ENCODE peak calls at places on chromosome X, in ten cellular contexts. B is AG04449, R is colonic mucosa, O is epithelial cell of proximal tubule, Q is GM12878, M is fibroblast of mammary gland, G is AG10803, P is kidney epithelial cell, U is choroid plexus epithelial cell, K is psoas muscle. S is an unnamed sample.

GRCh38 chrX:107537815-107538214 is 88.4 kb downstream of the FRMPD3 start:
- DNase-seq in B (no peak), R (peak), O (no peak), Q (no peak), M (peak), G (peak), P (no peak), U (peak), K (no peak), S (peak)

GRCh38 chrX:11351375-11352295 is 58.4 kb downstream of the AMELX start:
- DNase-seq in B (no peak), R (peak), O (peak), Q (no peak), M (peak), G (peak), P (no peak), U (peak), K (peak), S (peak)

GRCh38 chrX:35890699-35891098 is 28.8 kb upstream of the CFAP47 start:
- DNase-seq in B (no peak), R (peak), O (no peak), Q (no peak), M (peak), G (no peak), P (peak), U (peak), K (no peak), S (no peak)

GRCh38 chrX:108090474-108091265 is 672 bp downstream of the PSMD10 start:
- DNase-seq in B (no peak), R (no peak), O (no peak), Q (no peak), M (peak), G (peak), P (no peak), U (peak), K (no peak), S (peak)

GRCh38 chrX:80354966-80355465 is 65.2 kb upstream of the TENT5D start:
- DNase-seq in B (no peak), R (no peak), O (no peak), Q (no peak), M (no peak), G (no peak), P (no peak), U (no peak), K (no peak), S (no peak)

GRCh38 chrX:134623293-134624045 is 34.8 kb downstream of the PLAC1 start:
- DNase-seq in B (no peak), R (no peak), O (no peak), Q (no peak), M (no peak), G (no peak), P (no peak), U (peak), K (no peak), S (no peak)

GRCh38 chrX:9341305-9342201 is 123.3 kb upstream of the TBL1X start:
- DNase-seq in B (no peak), R (peak), O (no peak), Q (peak), M (peak), G (peak), P (no peak), U (peak), K (peak), S (no peak)

GRCh38 chrX:10619311-10620015 is 922 bp downstream of the MID1 start:
- DNase-seq in B (no peak), R (peak), O (no peak), Q (no peak), M (peak), G (no peak), P (no peak), U (peak), K (no peak), S (peak)

GRCh38 chrX:154457491-154458115 is 478 bp upstream of the PLXNA3 start:
- DNase-seq in B (no peak), R (peak), O (no peak), Q (no peak), M (no peak), G (no peak), P (no peak), U (no peak), K (no peak), S (no peak)

GRCh38 chrX:78029663-78030062 is 60.2 kb upstream of the PGAM4 start:
- DNase-seq in B (no peak), R (peak), O (no peak), Q (no peak), M (peak), G (peak), P (no peak), U (peak), K (no peak), S (peak)

GRCh38 chrX:19849433-19850190 is 37.8 kb downstream of the SH3KBP1 start:
- DNase-seq in B (no peak), R (no peak), O (no peak), Q (peak), M (no peak), G (no peak), P (no peak), U (peak), K (no peak), S (no peak)

GRCh38 chrX:118727686-118728339 is 407 bp downstream of the IL13RA1 start:
- DNase-seq in B (no peak), R (peak), O (no peak), Q (no peak), M (peak), G (peak), P (no peak), U (no peak), K (peak), S (no peak)

GRCh38 chrX:9646471-9647038 is 119.1 kb downstream of the GPR143 start:
- DNase-seq in B (no peak), R (no peak), O (no peak), Q (no peak), M (peak), G (no peak), P (no peak), U (no peak), K (no peak), S (no peak)

GRCh38 chrX:134846042-134846441 is 144.7 kb upstream of the SMIM10 start:
- DNase-seq in B (no peak), R (no peak), O (no peak), Q (no peak), M (no peak), G (no peak), P (no peak), U (no peak), K (no peak), S (no peak)

GRCh38 chrX:1493317-1493856 is 40.7 kb upstream of the ASMTL start:
- DNase-seq in B (no peak), R (no peak), O (no peak), Q (no peak), M (no peak), G (no peak), P (no peak), U (no peak), K (no peak), S (no peak)

GRCh38 chrX:12955882-12956703 is 18.8 kb upstream of the TMSB4X start:
- DNase-seq in B (peak), R (peak), O (no peak), Q (peak), M (peak), G (peak), P (no peak), U (peak), K (peak), S (peak)

GRCh38 chrX:74535211-74535621 is 79.2 kb downstream of the RLIM start:
- DNase-seq in B (no peak), R (peak), O (no peak), Q (no peak), M (peak), G (peak), P (no peak), U (peak), K (no peak), S (peak)

GRCh38 chrX:71623105-71623450 is 4.8 kb upstream of the CXCR3 start:
- DNase-seq in B (no peak), R (no peak), O (no peak), Q (no peak), M (no peak), G (no peak), P (no peak), U (no peak), K (no peak), S (no peak)

GRCh38 chrX:27336466-27337091 is 126.6 kb downstream of the PPP4R3C start:
- DNase-seq in B (no peak), R (peak), O (no peak), Q (no peak), M (peak), G (no peak), P (no peak), U (peak), K (no peak), S (peak)

GRCh38 chrX:17968367-17968766 is 107.3 kb upstream of the RAI2 start:
- DNase-seq in B (no peak), R (no peak), O (no peak), Q (no peak), M (no peak), G (no peak), P (no peak), U (no peak), K (no peak), S (no peak)

GRCh38 chrX:25052798-25053534 is 37.2 kb upstream of the ARX start:
- DNase-seq in B (no peak), R (no peak), O (no peak), Q (no peak), M (no peak), G (no peak), P (no peak), U (no peak), K (no peak), S (no peak)

GRCh38 chrX:138128025-138128671 is 562.2 kb downstream of the ZIC3 start:
- DNase-seq in B (no peak), R (peak), O (no peak), Q (no peak), M (peak), G (peak), P (no peak), U (peak), K (no peak), S (peak)

GRCh38 chrX:95907081-95907480 is 777.6 kb upstream of the DIAPH2 start:
- DNase-seq in B (no peak), R (no peak), O (no peak), Q (no peak), M (no peak), G (no peak), P (no peak), U (no peak), K (no peak), S (no peak)

GRCh38 chrX:2707334-2707760 is 16.3 kb downstream of the CD99 start:
- DNase-seq in B (peak), R (peak), O (peak), Q (peak), M (peak), G (peak), P (peak), U (peak), K (peak), S (peak)

GRCh38 chrX:152024710-152025109 is 50.2 kb upstream of the GABRE start:
- DNase-seq in B (no peak), R (no peak), O (no peak), Q (no peak), M (no peak), G (no peak), P (no peak), U (no peak), K (no peak), S (no peak)

GRCh38 chrX:143634701-143635442 is 1.0 kb downstream of the SLITRK4 start:
- DNase-seq in B (no peak), R (no peak), O (no peak), Q (no peak), M (no peak), G (no peak), P (no peak), U (no peak), K (no peak), S (no peak)

GRCh38 chrX:22314211-22314610 is 41.5 kb downstream of the CBLL2 start:
- DNase-seq in B (no peak), R (no peak), O (peak), Q (no peak), M (peak), G (no peak), P (no peak), U (no peak), K (no peak), S (no peak)

GRCh38 chrX:22325091-22325490 is 52.4 kb downstream of the CBLL2 start:
- DNase-seq in B (peak), R (no peak), O (no peak), Q (no peak), M (peak), G (peak), P (no peak), U (peak), K (no peak), S (peak)

GRCh38 chrX:9788908-9789307 is 2.7 kb downstream of the SHROOM2 start:
- DNase-seq in B (no peak), R (no peak), O (no peak), Q (no peak), M (no peak), G (no peak), P (peak), U (peak), K (no peak), S (no peak)

GRCh38 chrX:54540289-54540688 is 10.3 kb downstream of the GNL3L start:
- DNase-seq in B (peak), R (no peak), O (no peak), Q (no peak), M (peak), G (peak), P (no peak), U (peak), K (no peak), S (peak)

GRCh38 chrX:9456250-9457074 is 8.4 kb upstream of the TBL1X start:
- DNase-seq in B (no peak), R (no peak), O (no peak), Q (no peak), M (no peak), G (peak), P (no peak), U (no peak), K (no peak), S (no peak)

GRCh38 chrX:131677655-131678628 is 134.1 kb downstream of the OR13H1 start:
- DNase-seq in B (no peak), R (peak), O (no peak), Q (no peak), M (peak), G (peak), P (no peak), U (peak), K (no peak), S (peak)

GRCh38 chrX:45191820-45192409 is 8.8 kb downstream of the DIPK2B start:
- DNase-seq in B (no peak), R (no peak), O (no peak), Q (no peak), M (no peak), G (no peak), P (no peak), U (no peak), K (no peak), S (no peak)

GRCh38 chrX:15269120-15269519 is 763 bp downstream of the ASB9 start:
- DNase-seq in B (no peak), R (no peak), O (no peak), Q (no peak), M (no peak), G (no peak), P (no peak), U (no peak), K (no peak), S (no peak)

GRCh38 chrX:103063918-103064434 is at the start of gene BEX1:
- DNase-seq in B (peak), R (no peak), O (no peak), Q (no peak), M (peak), G (peak), P (no peak), U (peak), K (peak), S (peak)

GRCh38 chrX:69493193-69493592 is 10.9 kb upstream of the NALF2 start:
- DNase-seq in B (no peak), R (peak), O (no peak), Q (no peak), M (peak), G (no peak), P (no peak), U (peak), K (no peak), S (no peak)

GRCh38 chrX:112223391-112223790 is 140.8 kb upstream of the TRPC5 start:
- DNase-seq in B (no peak), R (no peak), O (no peak), Q (no peak), M (no peak), G (no peak), P (no peak), U (no peak), K (no peak), S (no peak)

GRCh38 chrX:147912093-147912801 is 528 bp downstream of the FMR1 start:
- DNase-seq in B (no peak), R (peak), O (no peak), Q (no peak), M (peak), G (peak), P (no peak), U (peak), K (peak), S (peak)

GRCh38 chrX:74133156-74133796 is 170.7 kb upstream of the ZCCHC13 start:
- DNase-seq in B (peak), R (peak), O (peak), Q (peak), M (peak), G (peak), P (peak), U (peak), K (no peak), S (peak)

GRCh38 chrX:139204576-139204902 is 326.0 kb upstream of the F9 start:
- DNase-seq in B (no peak), R (no peak), O (no peak), Q (no peak), M (no peak), G (no peak), P (no peak), U (no peak), K (no peak), S (no peak)
- H3K4me3 ChIP-seq in B (peak), R (peak), O (peak), Q (no peak), M (peak), G (peak), P (peak), U (peak), K (peak), S (peak)

DNA sequence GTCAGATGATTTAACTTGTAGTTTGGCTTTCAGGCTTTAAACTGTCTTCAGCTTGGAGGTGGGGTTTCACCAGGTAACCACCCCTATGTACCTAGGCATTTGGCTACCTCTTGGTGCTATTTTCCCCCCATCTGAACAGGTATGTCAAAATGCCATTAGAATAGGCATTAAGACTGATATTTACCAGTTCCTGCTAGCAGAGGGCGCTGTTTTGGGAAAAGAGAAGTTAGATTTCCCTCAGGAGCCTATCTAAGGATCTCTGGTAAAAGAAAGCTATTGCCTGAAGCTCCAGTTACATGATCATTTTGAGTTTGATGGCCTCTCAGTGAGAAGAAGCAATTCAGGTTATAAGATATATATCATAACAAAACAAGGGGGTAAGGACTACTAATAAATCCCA is 879.1 kb downstream of the SH3BGRL start:
- DNase-seq in B (no peak), R (no peak), O (no peak), Q (no peak), M (no peak), G (no peak), P (no peak), U (no peak), K (no peak), S (no peak)
- TF ChIP-seq CTCF in B (no peak), R (no peak), O (no peak), Q (no peak), M (no peak), G (no peak), P (peak), U (no peak), K (no peak), S (no peak)

GRCh38 chrX:48942895-48943294 is 14.5 kb downstream of the OTUD5 start:
- DNase-seq in B (no peak), R (no peak), O (no peak), Q (no peak), M (no peak), G (no peak), P (no peak), U (no peak), K (no peak), S (no peak)
- H3K4me3 ChIP-seq in B (no peak), R (no peak), O (no peak), Q (no peak), M (no peak), G (no peak), P (no peak), U (no peak), K (no peak), S (no peak)

DNA sequence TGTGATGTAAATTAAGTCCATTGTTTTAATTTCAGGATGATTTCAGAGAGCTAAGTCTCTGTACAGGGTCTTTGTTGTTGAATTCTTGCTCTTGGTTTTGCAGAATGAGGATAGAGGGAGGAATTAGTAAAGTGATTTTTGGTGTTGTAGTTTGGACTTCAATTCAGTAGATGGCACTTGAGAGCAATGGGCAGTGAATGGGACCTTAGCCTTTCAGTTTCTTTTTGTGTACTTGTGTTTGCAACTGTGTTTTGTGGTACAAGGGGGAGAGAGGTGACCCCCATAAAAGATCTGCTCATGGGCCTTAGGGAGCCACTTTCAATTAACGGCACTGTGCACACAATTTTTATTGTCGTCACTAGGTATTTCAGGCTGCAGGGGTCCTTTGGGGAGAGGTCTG is 340.0 kb downstream of the DCAF12L2 start:
- DNase-seq in B (no peak), R (no peak), O (no peak), Q (no peak), M (no peak), G (no peak), P (no peak), U (no peak), K (no peak), S (no peak)
- TF ChIP-seq CTCF in B (no peak), R (no peak), O (peak), Q (peak), M (no peak), G (no peak), P (no peak), U (no peak), K (no peak), S (no peak)

DNA sequence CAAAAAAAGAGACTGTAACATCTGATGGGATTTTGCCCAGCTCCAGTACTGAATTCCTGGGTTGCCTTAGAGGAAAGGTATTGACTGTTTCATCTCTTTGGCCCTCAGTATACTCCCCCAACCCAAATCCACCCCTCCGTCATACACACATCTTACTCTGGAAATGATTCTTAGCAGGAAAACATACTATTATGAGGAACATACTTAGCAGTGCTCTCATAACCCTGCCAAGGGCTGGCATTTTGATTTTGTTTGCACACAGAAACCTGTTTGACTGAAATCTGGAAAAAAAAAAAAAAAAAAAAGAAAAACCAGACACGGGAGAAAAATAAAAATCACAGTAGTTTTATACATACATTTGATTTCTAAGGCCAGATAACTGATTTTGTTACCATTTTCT is 19.4 kb upstream of the AR start:
- DNase-seq in B (no peak), R (no peak), O (no peak), Q (no peak), M (no peak), G (no peak), P (no peak), U (no peak), K (no peak), S (no peak)
- H3K4me3 ChIP-seq in B (no peak), R (no peak), O (no peak), Q (no peak), M (no peak), G (no peak), P (no peak), U (no peak), K (no peak), S (no peak)